ENCODE peak calls at places on chromosome 17, in ten cellular contexts. One of them, this sample, is unnamed.
A peak's percentile ranks its signal among the peaks of the same experiment; 100 is the strongest.

GRCh38 chr17:80796430-80796861 is 195.2 kb upstream of the CHMP6 start:
- DNase-seq in lower leg skin: peak; percentile 42
- DNase-seq in frontal cortex: no peak
- DNase-seq in NCI-H1105: no peak
- DNase-seq in NCI-H1930: no peak
- DNase-seq in memory B cell: no peak
- DNase-seq in CD8-positive, alpha-beta memory T cell: no peak
- DNase-seq in NCI-H1048: no peak
- DNase-seq in HFFc6: no peak
- DNase-seq in WTC11: no peak
- DNase-seq in this sample: no peak

GRCh38 chr17:29390856-29391631 is 881 bp downstream of the TAOK1 start:
- DNase-seq in lower leg skin: peak; percentile 80
- DNase-seq in frontal cortex: no peak
- DNase-seq in NCI-H1105: no peak
- DNase-seq in NCI-H1930: peak; percentile 7
- DNase-seq in memory B cell: no peak
- DNase-seq in CD8-positive, alpha-beta memory T cell: no peak
- DNase-seq in NCI-H1048: no peak
- DNase-seq in HFFc6: no peak
- DNase-seq in WTC11: peak; percentile 61
- DNase-seq in this sample: no peak

GRCh38 chr17:82933006-82933310 is 93.1 kb upstream of the ZNF750 start:
- DNase-seq in lower leg skin: peak; percentile 76
- DNase-seq in frontal cortex: no peak
- DNase-seq in NCI-H1105: no peak
- DNase-seq in NCI-H1930: no peak
- DNase-seq in memory B cell: no peak
- DNase-seq in CD8-positive, alpha-beta memory T cell: peak; percentile 10
- DNase-seq in NCI-H1048: no peak
- DNase-seq in HFFc6: no peak
- DNase-seq in WTC11: peak; percentile 1
- DNase-seq in this sample: no peak

GRCh38 chr17:909642-910323 is 69.8 kb downstream of the NXN start:
- DNase-seq in lower leg skin: peak; percentile 95
- DNase-seq in frontal cortex: no peak
- DNase-seq in NCI-H1105: no peak
- DNase-seq in NCI-H1930: no peak
- DNase-seq in memory B cell: no peak
- DNase-seq in CD8-positive, alpha-beta memory T cell: no peak
- DNase-seq in NCI-H1048: no peak
- DNase-seq in HFFc6: peak; percentile 73
- DNase-seq in WTC11: no peak
- DNase-seq in this sample: no peak

GRCh38 chr17:46811978-46812583 is 6.4 kb downstream of the WNT3 start:
- DNase-seq in lower leg skin: no peak
- DNase-seq in frontal cortex: no peak
- DNase-seq in NCI-H1105: no peak
- DNase-seq in NCI-H1930: no peak
- DNase-seq in memory B cell: no peak
- DNase-seq in CD8-positive, alpha-beta memory T cell: no peak
- DNase-seq in NCI-H1048: no peak
- DNase-seq in HFFc6: peak; percentile 71
- DNase-seq in WTC11: no peak
- DNase-seq in this sample: no peak

GRCh38 chr17:30235386-30236296 is at the start of gene SLC6A4:
- DNase-seq in lower leg skin: peak; percentile 78
- DNase-seq in frontal cortex: peak; percentile 43
- DNase-seq in NCI-H1105: no peak
- DNase-seq in NCI-H1930: no peak
- DNase-seq in memory B cell: peak; percentile 19
- DNase-seq in CD8-positive, alpha-beta memory T cell: no peak
- DNase-seq in NCI-H1048: no peak
- DNase-seq in HFFc6: no peak
- DNase-seq in WTC11: peak; percentile 39
- DNase-seq in this sample: no peak

GRCh38 chr17:5444209-5444608 is 5.3 kb upstream of the C1QBP start:
- DNase-seq in lower leg skin: no peak
- DNase-seq in frontal cortex: no peak
- DNase-seq in NCI-H1105: no peak
- DNase-seq in NCI-H1930: no peak
- DNase-seq in memory B cell: no peak
- DNase-seq in CD8-positive, alpha-beta memory T cell: no peak
- DNase-seq in NCI-H1048: no peak
- DNase-seq in HFFc6: no peak
- DNase-seq in WTC11: no peak
- DNase-seq in this sample: no peak

GRCh38 chr17:76700627-76701470 is 9.9 kb downstream of the MXRA7 start:
- DNase-seq in lower leg skin: no peak
- DNase-seq in frontal cortex: peak; percentile 72
- DNase-seq in NCI-H1105: no peak
- DNase-seq in NCI-H1930: no peak
- DNase-seq in memory B cell: no peak
- DNase-seq in CD8-positive, alpha-beta memory T cell: peak; percentile 72
- DNase-seq in NCI-H1048: no peak
- DNase-seq in HFFc6: peak; percentile 81
- DNase-seq in WTC11: peak; percentile 41
- DNase-seq in this sample: no peak

GRCh38 chr17:44775838-44776621 is 17.2 kb downstream of the ADAM11 start:
- DNase-seq in lower leg skin: peak; percentile 90
- DNase-seq in frontal cortex: no peak
- DNase-seq in NCI-H1105: peak; percentile 78
- DNase-seq in NCI-H1930: peak; percentile 60
- DNase-seq in memory B cell: no peak
- DNase-seq in CD8-positive, alpha-beta memory T cell: peak; percentile 98
- DNase-seq in NCI-H1048: no peak
- DNase-seq in HFFc6: no peak
- DNase-seq in WTC11: no peak
- DNase-seq in this sample: no peak

GRCh38 chr17:80991645-80992076 is at the start of gene CHMP6:
- DNase-seq in lower leg skin: peak; percentile 93
- DNase-seq in frontal cortex: peak; percentile 96
- DNase-seq in NCI-H1105: peak; percentile 39
- DNase-seq in NCI-H1930: peak; percentile 83
- DNase-seq in memory B cell: peak; percentile 76
- DNase-seq in CD8-positive, alpha-beta memory T cell: peak; percentile 81
- DNase-seq in NCI-H1048: peak; percentile 48
- DNase-seq in HFFc6: peak; percentile 40
- DNase-seq in WTC11: peak; percentile 69
- DNase-seq in this sample: no peak

GRCh38 chr17:38613981-38614779 is 8.4 kb upstream of the SRCIN1 start:
- DNase-seq in lower leg skin: no peak
- DNase-seq in frontal cortex: no peak
- DNase-seq in NCI-H1105: no peak
- DNase-seq in NCI-H1930: no peak
- DNase-seq in memory B cell: no peak
- DNase-seq in CD8-positive, alpha-beta memory T cell: no peak
- DNase-seq in NCI-H1048: no peak
- DNase-seq in HFFc6: no peak
- DNase-seq in WTC11: no peak
- DNase-seq in this sample: no peak

GRCh38 chr17:65366102-65366844 is 195.2 kb downstream of the AXIN2 start:
- DNase-seq in lower leg skin: no peak
- DNase-seq in frontal cortex: no peak
- DNase-seq in NCI-H1105: no peak
- DNase-seq in NCI-H1930: no peak
- DNase-seq in memory B cell: no peak
- DNase-seq in CD8-positive, alpha-beta memory T cell: no peak
- DNase-seq in NCI-H1048: no peak
- DNase-seq in HFFc6: no peak
- DNase-seq in WTC11: no peak
- DNase-seq in this sample: no peak

GRCh38 chr17:61201211-61201610 is 198.4 kb upstream of the TBX2 start:
- DNase-seq in lower leg skin: no peak
- DNase-seq in frontal cortex: no peak
- DNase-seq in NCI-H1105: no peak
- DNase-seq in NCI-H1930: no peak
- DNase-seq in memory B cell: no peak
- DNase-seq in CD8-positive, alpha-beta memory T cell: no peak
- DNase-seq in NCI-H1048: no peak
- DNase-seq in HFFc6: peak; percentile 96
- DNase-seq in WTC11: no peak
- DNase-seq in this sample: no peak

GRCh38 chr17:49191917-49192741 is 18.2 kb downstream of the GNGT2 start:
- DNase-seq in lower leg skin: peak; percentile 99
- DNase-seq in frontal cortex: peak; percentile 69
- DNase-seq in NCI-H1105: peak; percentile 73
- DNase-seq in NCI-H1930: peak; percentile 88
- DNase-seq in memory B cell: peak; percentile 100
- DNase-seq in CD8-positive, alpha-beta memory T cell: peak; percentile 95
- DNase-seq in NCI-H1048: peak; percentile 45
- DNase-seq in HFFc6: peak; percentile 89
- DNase-seq in WTC11: peak; percentile 91
- DNase-seq in this sample: peak; percentile 48

GRCh38 chr17:29709861-29710849 is 87.4 kb upstream of the CORO6 start:
- DNase-seq in lower leg skin: no peak
- DNase-seq in frontal cortex: no peak
- DNase-seq in NCI-H1105: no peak
- DNase-seq in NCI-H1930: no peak
- DNase-seq in memory B cell: no peak
- DNase-seq in CD8-positive, alpha-beta memory T cell: no peak
- DNase-seq in NCI-H1048: no peak
- DNase-seq in HFFc6: peak; percentile 13
- DNase-seq in WTC11: no peak
- DNase-seq in this sample: no peak

GRCh38 chr17:81635973-81636504 is 873 bp downstream of the NPLOC4 start:
- DNase-seq in lower leg skin: no peak
- DNase-seq in frontal cortex: no peak
- DNase-seq in NCI-H1105: no peak
- DNase-seq in NCI-H1930: no peak
- DNase-seq in memory B cell: no peak
- DNase-seq in CD8-positive, alpha-beta memory T cell: no peak
- DNase-seq in NCI-H1048: no peak
- DNase-seq in HFFc6: peak; percentile 61
- DNase-seq in WTC11: no peak
- DNase-seq in this sample: no peak

GRCh38 chr17:66432996-66433556 is 130.7 kb downstream of the PRKCA start:
- DNase-seq in lower leg skin: no peak
- DNase-seq in frontal cortex: no peak
- DNase-seq in NCI-H1105: no peak
- DNase-seq in NCI-H1930: no peak
- DNase-seq in memory B cell: no peak
- DNase-seq in CD8-positive, alpha-beta memory T cell: no peak
- DNase-seq in NCI-H1048: no peak
- DNase-seq in HFFc6: peak; percentile 30
- DNase-seq in WTC11: no peak
- DNase-seq in this sample: no peak